ENCODE peak calls at places on chromosome 15, in seven cellular contexts. L, F, H, O, Q, C and D are unnamed samples.

GRCh38 chr15:73631915-73632669 is 1.1 kb downstream of the NPTN start:
- DNase-seq in L (no peak), F (peak; percentile 59), H (no peak), O (peak; percentile 49), Q (peak; percentile 58), C (no peak), D (no peak)

GRCh38 chr15:76904461-76905012 is 603 bp downstream of the SCAPER start:
- DNase-seq in L (no peak), F (peak; percentile 16), H (no peak), O (peak; percentile 47), Q (peak; percentile 26), C (peak; percentile 47), D (no peak)

GRCh38 chr15:99961011-99961441 is 227.8 kb upstream of the LYSMD4 start:
- DNase-seq in L (no peak), F (no peak), H (peak; percentile 4), O (no peak), Q (no peak), C (peak; percentile 13), D (no peak)

GRCh38 chr15:97171556-97171955 is 788.9 kb upstream of the ARRDC4 start:
- DNase-seq in L (no peak), F (no peak), H (no peak), O (no peak), Q (no peak), C (no peak), D (no peak)

GRCh38 chr15:80695911-80696651 is 971 bp downstream of the ABHD17C start:
- DNase-seq in L (no peak), F (no peak), H (no peak), O (peak; percentile 18), Q (peak; percentile 53), C (peak; percentile 23), D (no peak)

GRCh38 chr15:84631706-84632272 is 22.3 kb downstream of the WDR73 start:
- DNase-seq in L (no peak), F (peak; percentile 14), H (no peak), O (no peak), Q (peak; percentile 12), C (no peak), D (no peak)

GRCh38 chr15:100454148-100454547 is 74.6 kb downstream of the CERS3 start:
- DNase-seq in L (no peak), F (no peak), H (no peak), O (no peak), Q (no peak), C (no peak), D (no peak)

GRCh38 chr15:43887901-43888300 is 61.1 kb downstream of the WDR76 start:
- DNase-seq in L (no peak), F (no peak), H (no peak), O (no peak), Q (no peak), C (no peak), D (no peak)

GRCh38 chr15:74174216-74174965 is 881 bp downstream of the ISLR start:
- DNase-seq in L (no peak), F (no peak), H (no peak), O (no peak), Q (no peak), C (no peak), D (no peak)

GRCh38 chr15:38642689-38643270 is 78.2 kb upstream of the RASGRP1 start:
- DNase-seq in L (no peak), F (no peak), H (no peak), O (no peak), Q (no peak), C (no peak), D (no peak)

GRCh38 chr15:88606437-88606794 is 14.7 kb upstream of the AEN start:
- DNase-seq in L (no peak), F (no peak), H (no peak), O (peak; percentile 79), Q (no peak), C (peak; percentile 74), D (peak; percentile 31)

GRCh38 chr15:80242132-80242769 is 9.8 kb downstream of the CTXND1 start:
- DNase-seq in L (no peak), F (peak; percentile 24), H (no peak), O (peak; percentile 51), Q (peak; percentile 36), C (peak; percentile 31), D (no peak)

GRCh38 chr15:52730163-52730562 is 51.0 kb upstream of the ATOSA start:
- DNase-seq in L (peak; percentile 1), F (peak; percentile 8), H (peak; percentile 4), O (no peak), Q (no peak), C (no peak), D (no peak)

GRCh38 chr15:96273317-96274086 is 57.0 kb upstream of the NR2F2 start:
- DNase-seq in L (peak; percentile 15), F (peak; percentile 100), H (peak; percentile 8), O (no peak), Q (peak; percentile 64), C (no peak), D (no peak)

GRCh38 chr15:87648278-87648677 is 608.3 kb downstream of the NTRK3 start:
- DNase-seq in L (no peak), F (peak; percentile 41), H (no peak), O (no peak), Q (no peak), C (no peak), D (no peak)

GRCh38 chr15:59722032-59722431 is 32.9 kb upstream of the BNIP2 start:
- DNase-seq in L (no peak), F (no peak), H (no peak), O (no peak), Q (no peak), C (no peak), D (no peak)

GRCh38 chr15:65368646-65369045 is 9.2 kb downstream of the IGDCC3 start:
- DNase-seq in L (no peak), F (no peak), H (no peak), O (no peak), Q (no peak), C (no peak), D (no peak)

GRCh38 chr15:57537072-57537471 is 54.6 kb upstream of the MYZAP start:
- DNase-seq in L (no peak), F (peak; percentile 26), H (no peak), O (peak; percentile 75), Q (peak; percentile 65), C (peak; percentile 79), D (peak; percentile 38)

GRCh38 chr15:62219799-62220198 is 54.7 kb upstream of the C2CD4B start:
- DNase-seq in L (no peak), F (no peak), H (no peak), O (no peak), Q (no peak), C (no peak), D (no peak)

GRCh38 chr15:47500823-47501222 is 216.5 kb upstream of the SEMA6D start:
- DNase-seq in L (no peak), F (no peak), H (no peak), O (no peak), Q (no peak), C (no peak), D (no peak)

GRCh38 chr15:75606711-75607684 is 18.5 kb downstream of the SNUPN start:
- DNase-seq in L (no peak), F (peak; percentile 51), H (no peak), O (no peak), Q (no peak), C (no peak), D (no peak)

GRCh38 chr15:55343168-55343567 is 24.1 kb downstream of the PIGB start:
- DNase-seq in L (no peak), F (no peak), H (no peak), O (no peak), Q (peak; percentile 3), C (no peak), D (no peak)

GRCh38 chr15:98421419-98422085 is 226.8 kb upstream of the IGF1R start:
- DNase-seq in L (peak; percentile 49), F (peak; percentile 13), H (peak; percentile 30), O (peak; percentile 34), Q (peak; percentile 89), C (peak; percentile 51), D (no peak)

GRCh38 chr15:42034628-42035177 is 13.9 kb upstream of the PLA2G4E start:
- DNase-seq in L (no peak), F (no peak), H (no peak), O (no peak), Q (no peak), C (no peak), D (no peak)

GRCh38 chr15:36601497-36601932 is 22.1 kb downstream of the CDIN1 start:
- DNase-seq in L (no peak), F (peak; percentile 89), H (no peak), O (no peak), Q (peak; percentile 70), C (no peak), D (no peak)

GRCh38 chr15:68184616-68185470 is 20.3 kb downstream of the CALML4 start:
- DNase-seq in L (no peak), F (no peak), H (no peak), O (no peak), Q (no peak), C (no peak), D (no peak)